ENCODE peak calls at places on chromosomes 11 and 22, in six cellular contexts. Q is heart right ventricle, N is AG04449, U is choroid plexus epithelial cell, I is fibroblast of mammary gland, S is transverse colon. O is an unnamed sample.

GRCh38 chr11:107713009-107713408 is 1.2 kb upstream of the SLN start:
- DNase-seq in Q (no peak), N (no peak), U (no peak), I (no peak), S (no peak), O (no peak)

GRCh38 chr11:126655807-126656128 is 300.3 kb downstream of the ST3GAL4 start:
- DNase-seq in Q (no peak), N (no peak), U (peak), I (peak), S (no peak), O (no peak)

GRCh38 chr22:28894320-28894719 is 10.9 kb downstream of the ZNRF3 start:
- DNase-seq in Q (no peak), N (no peak), U (no peak), I (no peak), S (peak), O (no peak)

GRCh38 chr11:87015645-87016044 is 22.1 kb upstream of the TMEM135 start:
- DNase-seq in Q (no peak), N (no peak), U (no peak), I (no peak), S (no peak), O (no peak)

GRCh38 chr11:67289651-67290479 is 762 bp downstream of the ANKRD13D start:
- DNase-seq in Q (no peak), N (no peak), U (no peak), I (no peak), S (no peak), O (no peak)

GRCh38 chr22:28829358-28830181 is 29.2 kb upstream of the XBP1 start:
- DNase-seq in Q (peak), N (peak), U (peak), I (peak), S (peak), O (peak)

GRCh38 chr22:38490915-38491314 is 15.2 kb downstream of the DDX17 start:
- DNase-seq in Q (peak), N (no peak), U (peak), I (peak), S (peak), O (no peak)

GRCh38 chr22:40202225-40202944 is 24.7 kb downstream of the TNRC6B start:
- DNase-seq in Q (no peak), N (no peak), U (peak), I (no peak), S (no peak), O (no peak)

GRCh38 chr11:64235427-64236161 is 1.2 kb downstream of the VEGFB start:
- DNase-seq in Q (no peak), N (no peak), U (no peak), I (no peak), S (peak), O (no peak)

GRCh38 chr22:44709881-44710400 is 7.9 kb downstream of the PRR5 start:
- DNase-seq in Q (no peak), N (no peak), U (no peak), I (no peak), S (no peak), O (no peak)

GRCh38 chr22:44740307-44740706 is 12.1 kb upstream of the ARHGAP8 start:
- DNase-seq in Q (no peak), N (no peak), U (no peak), I (no peak), S (no peak), O (no peak)

GRCh38 chr22:37594237-37594636 is 14.3 kb upstream of the LGALS2 start:
- DNase-seq in Q (no peak), N (no peak), U (no peak), I (no peak), S (no peak), O (no peak)

GRCh38 chr11:28146123-28146751 is 38.0 kb downstream of the METTL15 start:
- DNase-seq in Q (no peak), N (peak), U (peak), I (peak), S (no peak), O (no peak)

GRCh38 chr11:13475091-13475490 is 12.1 kb upstream of the BTBD10 start:
- DNase-seq in Q (no peak), N (no peak), U (no peak), I (no peak), S (no peak), O (no peak)

GRCh38 chr11:64580387-64580786 is 10.6 kb upstream of the SLC22A12 start:
- DNase-seq in Q (no peak), N (no peak), U (no peak), I (peak), S (no peak), O (no peak)

GRCh38 chr11:2143652-2144548 is 4.7 kb upstream of the IGF2 start:
- DNase-seq in Q (no peak), N (no peak), U (no peak), I (no peak), S (no peak), O (no peak)

GRCh38 chr11:126415669-126416420 is 60.4 kb downstream of the ST3GAL4 start:
- DNase-seq in Q (peak), N (no peak), U (no peak), I (no peak), S (peak), O (no peak)

GRCh38 chr11:134231958-134232674 is 7.6 kb downstream of the VPS26B start:
- DNase-seq in Q (no peak), N (no peak), U (no peak), I (no peak), S (no peak), O (no peak)

GRCh38 chr11:803770-804598 is 1.0 kb downstream of the PIDD1 start:
- DNase-seq in Q (no peak), N (no peak), U (no peak), I (no peak), S (no peak), O (no peak)

GRCh38 chr11:76491644-76492043 is 46.8 kb downstream of the EMSY start:
- DNase-seq in Q (no peak), N (no peak), U (peak), I (no peak), S (no peak), O (no peak)

GRCh38 chr22:24707477-24707816 is 67.1 kb downstream of the PIWIL3 start:
- DNase-seq in Q (no peak), N (no peak), U (no peak), I (no peak), S (peak), O (no peak)

GRCh38 chr11:533586-534196 is 1.7 kb downstream of the HRAS start:
- DNase-seq in Q (no peak), N (no peak), U (no peak), I (no peak), S (no peak), O (no peak)

GRCh38 chr11:127873478-127873877 is 713.9 kb downstream of the ETS1 start:
- DNase-seq in Q (no peak), N (no peak), U (no peak), I (no peak), S (no peak), O (no peak)

GRCh38 chr11:831132-831864 is 1.5 kb upstream of the CD151 start:
- DNase-seq in Q (no peak), N (no peak), U (peak), I (no peak), S (no peak), O (no peak)

GRCh38 chr22:20919718-20920117 is 2.5 kb downstream of the CRKL start:
- DNase-seq in Q (no peak), N (no peak), U (peak), I (no peak), S (no peak), O (no peak)

GRCh38 chr11:74694536-74694935 is 36.7 kb downstream of the CHRDL2 start:
- DNase-seq in Q (no peak), N (no peak), U (no peak), I (no peak), S (no peak), O (no peak)

GRCh38 chr11:126669416-126669815 is 313.9 kb downstream of the ST3GAL4 start:
- DNase-seq in Q (no peak), N (no peak), U (no peak), I (peak), S (no peak), O (no peak)

GRCh38 chr11:1768141-1768469 is 4.4 kb upstream of the CTSD start:
- DNase-seq in Q (no peak), N (no peak), U (no peak), I (no peak), S (no peak), O (no peak)

GRCh38 chr22:37224757-37225420 is 12.6 kb upstream of the SSTR3 start:
- DNase-seq in Q (no peak), N (no peak), U (no peak), I (no peak), S (no peak), O (no peak)

GRCh38 chr11:66981976-66982578 is 7.0 kb downstream of the C11orf86 start:
- DNase-seq in Q (peak), N (no peak), U (peak), I (peak), S (peak), O (peak)

GRCh38 chr11:65586247-65586630 is 9.4 kb downstream of the KCNK7 start:
- DNase-seq in Q (no peak), N (no peak), U (no peak), I (no peak), S (no peak), O (no peak)

GRCh38 chr22:34960005-34960404 is 106.0 kb upstream of the ISX start:
- DNase-seq in Q (no peak), N (no peak), U (no peak), I (no peak), S (no peak), O (no peak)

GRCh38 chr11:1943977-1944376 is 3.2 kb upstream of the MRPL23 start:
- DNase-seq in Q (no peak), N (no peak), U (peak), I (peak), S (peak), O (no peak)

GRCh38 chr22:49983148-49984042 is 22.8 kb downstream of the PIM3 start:
- DNase-seq in Q (no peak), N (no peak), U (no peak), I (no peak), S (no peak), O (no peak)

GRCh38 chr11:125429174-125429707 is 66.8 kb downstream of the FEZ1 start:
- DNase-seq in Q (peak), N (no peak), U (peak), I (peak), S (peak), O (peak)

GRCh38 chr22:37749831-37750595 is 53.2 kb downstream of the TRIOBP start:
- DNase-seq in Q (no peak), N (no peak), U (peak), I (peak), S (no peak), O (no peak)

GRCh38 chr22:29109853-29110252 is 37.0 kb downstream of the KREMEN1 start:
- DNase-seq in Q (no peak), N (no peak), U (peak), I (peak), S (no peak), O (no peak)

DNA sequence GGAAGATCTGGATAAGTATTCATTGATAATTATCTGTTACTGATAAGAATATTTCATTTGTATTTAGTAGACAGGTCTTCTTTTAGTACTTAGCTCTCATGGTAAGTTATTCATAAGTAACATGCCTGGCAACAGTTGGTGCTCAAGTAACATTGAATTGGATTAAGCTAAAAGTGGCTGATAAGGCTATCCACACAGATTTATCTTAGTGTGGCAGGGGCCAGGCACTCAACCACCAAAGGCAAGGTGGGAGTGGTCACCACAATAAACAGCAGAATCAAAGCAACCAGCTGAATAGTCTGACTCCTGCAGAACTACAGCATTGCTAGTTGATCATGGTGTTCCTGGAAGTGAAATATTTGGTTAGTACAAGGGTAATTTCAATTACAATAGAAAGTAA is 33.0 kb upstream of the NARS2 start:
- DNase-seq in Q (no peak), N (no peak), U (no peak), I (no peak), S (no peak), O (no peak)
- TF ChIP-seq CTCF in Q (no peak), N (no peak), U (no peak), I (no peak), S (no peak), O (no peak)

GRCh38 chr11:121870202-121871045 is 245.6 kb downstream of the BLID start:
- DNase-seq in Q (no peak), N (no peak), U (peak), I (peak), S (no peak), O (no peak)
- H3K4me3 ChIP-seq in Q (no peak), N (no peak), U (no peak), I (no peak), S (no peak), O (no peak)

GRCh38 chr11:48170176-48170839 is 46.3 kb upstream of the OR4B1 start:
- DNase-seq in Q (peak), N (no peak), U (peak), I (peak), S (no peak), O (no peak)

GRCh38 chr11:48169706-48170105 is 46.9 kb upstream of the OR4B1 start:
- DNase-seq in Q (peak), N (no peak), U (peak), I (peak), S (no peak), O (no peak)

GRCh38 chr11:48169259-48169658 is 47.4 kb upstream of the OR4B1 start:
- DNase-seq in Q (no peak), N (no peak), U (peak), I (peak), S (no peak), O (no peak)

GRCh38 chr11:48170840-48171233 is 45.8 kb upstream of the OR4B1 start:
- DNase-seq in Q (no peak), N (no peak), U (peak), I (peak), S (no peak), O (peak)

DNA sequence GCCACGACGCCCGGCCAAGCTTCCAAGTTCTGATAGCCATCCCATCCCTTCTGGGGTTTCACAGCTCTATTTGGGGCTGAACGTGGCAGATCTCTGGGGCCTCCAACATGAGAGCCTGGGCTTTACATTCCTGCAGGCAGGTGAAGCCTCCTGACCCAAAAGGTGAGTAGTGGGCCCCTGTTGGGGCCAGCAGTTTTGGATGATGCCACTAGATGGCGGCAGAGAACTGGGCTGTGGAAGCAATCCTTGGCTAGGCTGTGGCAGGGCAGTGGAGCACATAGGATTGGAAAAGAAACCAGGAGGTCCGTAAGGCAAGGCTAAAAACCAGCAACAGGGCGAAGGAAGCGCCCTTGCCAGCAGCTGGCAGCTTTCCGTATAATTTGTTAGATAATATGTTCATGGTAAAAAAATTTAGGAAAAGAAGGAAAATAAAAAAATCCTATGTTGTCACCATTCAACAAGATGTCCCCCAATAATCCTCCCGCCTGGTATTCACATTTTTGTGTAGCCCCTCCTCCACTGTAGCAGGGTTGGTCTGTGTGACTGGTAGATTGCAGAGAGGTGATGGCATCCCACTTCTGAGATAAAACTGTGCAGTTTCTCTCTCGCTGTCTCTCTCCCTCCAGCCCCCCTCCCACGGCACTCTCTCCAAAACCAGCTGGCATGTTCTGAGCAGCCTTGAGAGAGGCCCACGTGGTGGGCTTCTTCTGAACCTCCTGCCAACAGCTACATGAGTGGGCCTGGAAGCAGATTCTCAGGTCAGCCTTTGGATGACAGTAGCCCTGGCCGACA is 43.6 kb upstream of the OR4B1 start:
- DNase-seq in Q (peak), N (no peak), U (peak), I (peak), S (peak), O (peak)
- TF ChIP-seq CTCF in Q (peak), N (peak), U (peak), I (peak), S (peak), O (peak)

GRCh38 chr11:57500526-57500925 is 15.0 kb downstream of the SLC43A1 start:
- DNase-seq in Q (no peak), N (no peak), U (no peak), I (no peak), S (no peak), O (no peak)
- H3K4me3 ChIP-seq in Q (no peak), N (no peak), U (no peak), I (no peak), S (no peak), O (no peak)

GRCh38 chr11:68889948-68890446 is 13.6 kb downstream of the MRPL21 start:
- DNase-seq in Q (peak), N (peak), U (peak), I (peak), S (peak), O (no peak)
- TF ChIP-seq CTCF in Q (peak), N (peak), U (peak), I (peak), S (peak), O (no peak)

DNA sequence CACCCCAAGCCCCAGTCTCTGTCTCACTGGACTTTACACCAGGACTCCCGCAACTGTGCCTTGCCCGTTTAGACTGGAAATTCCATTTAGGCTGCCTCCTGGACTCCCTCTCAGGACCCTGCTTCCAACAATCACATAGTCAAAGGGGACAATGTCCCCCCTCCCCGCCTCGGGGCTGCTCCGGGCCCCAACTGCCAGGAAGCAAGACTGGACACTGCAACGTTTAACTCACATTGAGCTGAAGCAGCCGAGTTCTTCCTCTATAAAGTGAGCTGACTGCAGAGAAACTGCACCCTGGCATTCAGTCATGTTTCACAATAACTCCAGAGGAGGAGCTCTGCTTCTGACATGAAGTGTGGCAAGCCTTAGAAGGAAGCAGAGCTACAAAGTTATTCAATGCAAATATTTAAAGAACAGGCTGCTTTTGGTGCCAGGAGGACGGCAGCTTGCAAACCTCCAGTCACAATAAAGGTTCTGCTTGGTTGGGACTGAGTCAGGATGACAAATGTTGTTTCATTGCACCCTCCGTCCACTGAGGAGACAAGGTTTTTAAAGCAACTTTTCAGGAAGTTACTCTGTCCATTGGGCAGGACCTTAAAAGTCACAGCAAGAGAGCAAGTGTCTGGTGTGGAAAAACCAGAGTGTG is 19.9 kb downstream of the PACSIN2 start:
- DNase-seq in Q (peak), N (peak), U (peak), I (peak), S (peak), O (peak)
- H3K4me3 ChIP-seq in Q (no peak), N (peak), U (peak), I (peak), S (peak), O (no peak)

DNA sequence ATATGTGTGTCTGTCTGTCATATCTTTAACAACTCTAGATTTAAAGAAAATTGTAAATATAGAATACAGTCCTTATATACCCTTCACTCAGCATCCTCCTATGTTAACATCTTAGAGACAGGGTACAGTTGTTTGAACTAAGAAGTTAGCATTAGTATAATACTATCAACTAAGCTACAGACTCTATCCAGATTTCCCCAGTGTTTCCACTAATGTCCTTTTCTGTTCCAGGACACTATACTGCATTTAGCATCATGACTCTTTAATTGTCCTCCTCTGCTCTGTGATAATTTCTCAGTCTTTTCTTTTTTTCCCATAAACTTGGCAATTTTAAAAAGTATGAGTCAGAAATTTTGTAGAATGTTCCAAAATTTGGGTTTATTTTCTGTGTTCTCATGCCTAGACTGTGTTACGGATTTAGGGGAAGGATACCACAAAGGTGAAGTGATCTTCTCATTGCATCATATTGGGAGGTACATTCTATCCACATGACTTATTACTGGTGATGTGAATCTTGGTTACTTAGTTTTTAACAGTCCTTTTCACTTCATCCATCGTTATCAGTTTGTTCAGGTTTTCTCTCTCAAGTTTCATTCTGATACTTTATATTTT is 168.4 kb downstream of the SBF2 start:
- DNase-seq in Q (no peak), N (no peak), U (peak), I (peak), S (no peak), O (no peak)
- TF ChIP-seq CTCF in Q (no peak), N (no peak), U (no peak), I (no peak), S (no peak), O (no peak)